ENCODE peak calls at places on chromosomes 6 and 20, in seven cellular contexts. O is small intestine, I is fibroblast of the aortic adventitia, M is HCT116, X is A549, W is brain microvascular endothelial cell, P is PC-9. C is an unnamed sample.

GRCh38 chr6:121321282-121321681 is 13.0 kb downstream of the TBC1D32 start:
- DNase-seq in I (no peak), W (no peak), M (no peak), O (no peak), P (no peak), X (no peak), C (no peak)

GRCh38 chr6:79671605-79672266 is 40.6 kb downstream of the SH3BGRL2 start:
- DNase-seq in P (peak; percentile 73), M (peak; percentile 59), I (peak; percentile 13), X (peak; percentile 7), W (peak; percentile 33), O (peak; percentile 97), C (no peak)

GRCh38 chr6:48068326-48069191 is 42.4 kb downstream of the PTCHD4 start:
- DNase-seq in I (no peak), O (no peak), P (no peak), X (no peak), M (no peak), W (no peak), C (no peak)

GRCh38 chr6:34232901-34233300 is 3.8 kb upstream of the HMGA1 start:
- DNase-seq in X (no peak), M (no peak), P (no peak), W (no peak), I (peak; percentile 60), O (no peak), C (peak; percentile 50)

GRCh38 chr20:20561172-20561571 is 151.3 kb downstream of the RALGAPA2 start:
- DNase-seq in X (no peak), M (no peak), O (no peak), I (no peak), P (no peak), W (no peak), C (no peak)

GRCh38 chr20:48682529-48683385 is 145.0 kb downstream of the PREX1 start:
- DNase-seq in M (no peak), I (peak; percentile 98), W (peak; percentile 77), P (peak; percentile 75), O (peak; percentile 89), X (no peak), C (peak; percentile 98)

GRCh38 chr6:83536034-83536646 is 23.8 kb downstream of the PRSS35 start:
- DNase-seq in P (peak; percentile 22), X (peak; percentile 52), M (peak; percentile 36), O (peak; percentile 56), I (peak; percentile 72), W (peak; percentile 57), C (peak; percentile 49)

GRCh38 chr6:39466664-39467063 is 144.2 kb upstream of the KCNK16 start:
- DNase-seq in X (no peak), I (no peak), O (peak; percentile 23), M (no peak), P (no peak), W (no peak), C (no peak)

GRCh38 chr20:55881204-55881603 is 124.1 kb downstream of the CBLN4 start:
- DNase-seq in W (no peak), O (no peak), I (no peak), M (no peak), P (no peak), X (no peak), C (no peak)

GRCh38 chr6:28167068-28167467 is 25.4 kb downstream of the ZKSCAN8 start:
- DNase-seq in X (no peak), I (peak; percentile 66), M (no peak), P (no peak), W (peak; percentile 85), O (no peak), C (peak; percentile 86)

GRCh38 chr6:52020961-52021570 is 66.3 kb downstream of the PKHD1 start:
- DNase-seq in P (no peak), O (peak; percentile 33), M (peak; percentile 3), I (peak; percentile 52), W (no peak), X (peak; percentile 10), C (peak; percentile 33)

GRCh38 chr20:41989935-41990635 is 371.9 kb upstream of the CHD6 start:
- DNase-seq in M (no peak), I (no peak), W (no peak), X (no peak), P (no peak), O (no peak), C (no peak)

GRCh38 chr6:82178084-82178758 is 69.3 kb downstream of the IBTK start:
- DNase-seq in O (peak; percentile 5), W (no peak), M (no peak), P (no peak), X (peak; percentile 13), I (peak; percentile 77), C (peak; percentile 64)

GRCh38 chr6:54640911-54641310 is 205.7 kb upstream of the FAM83B start:
- DNase-seq in M (no peak), W (no peak), I (no peak), O (no peak), X (no peak), P (no peak), C (no peak)

GRCh38 chr20:57237006-57237953 is 29.2 kb downstream of the BMP7 start:
- DNase-seq in O (no peak), X (no peak), P (no peak), W (no peak), M (no peak), I (no peak), C (peak; percentile 25)

GRCh38 chr6:6320901-6321300 is 439 bp upstream of the F13A1 start:
- DNase-seq in P (no peak), X (no peak), I (no peak), O (no peak), M (no peak), W (no peak), C (peak; percentile 66)

GRCh38 chr6:225121-225721 is 67.1 kb upstream of the DUSP22 start:
- DNase-seq in I (no peak), X (no peak), M (no peak), W (no peak), O (no peak), P (peak; percentile 3), C (no peak)

GRCh38 chr20:11329271-11329670 is 588.4 kb upstream of the BTBD3 start:
- DNase-seq in M (no peak), W (no peak), X (no peak), P (no peak), I (no peak), O (no peak), C (no peak)

GRCh38 chr6:130282234-130282995 is 59.7 kb upstream of the SAMD3 start:
- DNase-seq in W (peak; percentile 35), X (no peak), M (peak; percentile 10), P (no peak), O (peak; percentile 7), I (peak; percentile 36), C (peak; percentile 48)

GRCh38 chr20:47276856-47277541 is 79.5 kb downstream of the ZMYND8 start:
- DNase-seq in M (no peak), P (no peak), O (no peak), W (peak; percentile 45), I (peak; percentile 74), X (no peak), C (peak; percentile 68)

GRCh38 chr6:75751443-75751842 is 2.4 kb downstream of the MYO6 start:
- DNase-seq in W (peak; percentile 30), X (no peak), I (peak; percentile 28), P (no peak), O (no peak), M (no peak), C (peak; percentile 8)

GRCh38 chr6:144340541-144341371 is 55.6 kb downstream of the UTRN start:
- DNase-seq in O (no peak), X (peak; percentile 37), P (no peak), M (no peak), I (peak; percentile 56), W (no peak), C (no peak)

GRCh38 chr6:85354761-85355618 is 94.9 kb upstream of the NT5E start:
- DNase-seq in W (peak; percentile 74), P (peak; percentile 71), X (peak; percentile 59), O (peak; percentile 79), M (peak; percentile 57), I (peak; percentile 86), C (peak; percentile 71)

GRCh38 chr6:127117979-127118504 is 429 bp upstream of the RSPO3 start:
- DNase-seq in X (no peak), W (no peak), P (no peak), O (no peak), I (peak; percentile 25), M (no peak), C (no peak)
- H3K4me3 ChIP-seq in X (peak overlapping the region; percentile 90), W (peak overlapping the region; percentile 56), P (no peak overlapping the region), O (peak overlapping the region; percentile 29), I (peak overlapping the region; percentile 69), M (no peak overlapping the region), C (peak overlapping the region; percentile 59)

DNA sequence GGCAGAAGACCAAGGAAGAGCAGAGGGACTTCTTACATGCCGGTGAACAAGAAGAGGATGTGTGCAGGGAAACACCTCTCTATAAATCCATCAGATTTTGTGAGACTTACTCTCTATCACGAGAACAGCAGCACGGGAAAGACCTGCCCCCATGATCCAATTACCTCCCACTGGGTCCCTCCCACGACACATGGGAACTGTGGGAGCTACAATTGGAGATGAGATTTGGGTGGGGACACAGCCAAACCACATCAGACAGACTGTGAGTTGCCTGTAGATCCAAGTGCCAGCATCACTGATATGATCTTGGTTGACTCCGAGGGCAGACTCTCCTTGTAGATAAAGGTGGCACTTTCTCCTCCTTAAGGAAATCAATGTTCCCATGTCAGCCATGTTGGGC is 414.8 kb upstream of the JARID2 start:
- DNase-seq in X (no peak), I (no peak), O (no peak), W (no peak), M (no peak), P (no peak), C (no peak)
- H3K4me3 ChIP-seq in X (no peak overlapping the region), I (no peak overlapping the region), O (no peak overlapping the region), W (no peak overlapping the region), M (no peak overlapping the region), P (no peak overlapping the region), C (no peak overlapping the region)

GRCh38 chr6:117264487-117265424 is 602 bp upstream of the VGLL2 start:
- DNase-seq in P (no peak), X (no peak), O (no peak), I (peak; percentile 18), W (no peak), M (no peak), C (peak; percentile 3)
- H3K4me3 ChIP-seq in P (no peak overlapping the region), X (peak overlapping the region; percentile 41), O (peak overlapping the region; percentile 10), I (peak overlapping the region; percentile 58), W (peak overlapping the region; percentile 29), M (no peak overlapping the region), C (peak overlapping the region; percentile 50)

GRCh38 chr6:95518630-95519227 is 58.6 kb upstream of the MANEA start:
- DNase-seq in X (no peak), M (no peak), I (no peak), O (no peak), W (no peak), P (peak; percentile 14), C (no peak)
- H3K4me3 ChIP-seq in X (no peak overlapping the region), M (no peak overlapping the region), I (no peak overlapping the region), O (no peak overlapping the region), W (no peak overlapping the region), P (peak overlapping the region; percentile 57), C (no peak overlapping the region)

GRCh38 chr6:162854734-162855191 is 127.0 kb downstream of the PACRG start:
- DNase-seq in M (no peak), I (no peak), P (no peak), X (no peak), W (no peak), O (no peak), C (no peak)
- H3K4me3 ChIP-seq in M (no peak overlapping the region), I (no peak overlapping the region), P (no peak overlapping the region), X (no peak overlapping the region), W (no peak overlapping the region), O (no peak overlapping the region), C (no peak overlapping the region)

DNA sequence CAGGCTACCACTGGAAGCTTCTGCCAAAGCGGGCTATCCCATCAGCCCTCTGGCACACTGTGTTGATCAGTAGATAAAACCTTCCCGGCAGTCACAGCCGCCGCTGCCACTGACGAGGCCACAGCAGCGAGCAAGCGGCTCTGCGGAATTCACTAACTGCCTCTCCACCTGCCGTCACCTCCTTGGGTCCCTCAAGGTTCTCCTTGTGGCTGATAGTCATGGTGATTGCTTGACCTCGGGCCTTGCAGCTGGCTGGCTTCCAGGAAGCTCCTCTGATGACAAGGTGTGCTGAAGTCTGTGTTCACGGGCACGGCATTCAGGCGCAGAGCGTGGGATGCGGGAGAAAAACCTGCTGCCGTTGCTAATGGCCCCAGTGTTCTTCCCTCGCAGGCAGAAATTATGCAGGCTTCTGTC is 315.8 kb downstream of the TFAP2A start:
- DNase-seq in I (no peak), W (no peak), M (no peak), O (peak; percentile 25), P (peak; percentile 47), X (no peak), C (no peak)
- H3K4me3 ChIP-seq in I (no peak overlapping the region), W (peak overlapping the region; percentile 10), M (no peak overlapping the region), O (no peak overlapping the region), P (peak overlapping the region; percentile 24), X (no peak overlapping the region), C (no peak overlapping the region)